ENCODE peak calls at places on chromosomes 6 and 20, in four cellular contexts. U is HepG2, V is vagina, L is colonic mucosa. I is an unnamed sample. For H3K4me1, the result is how much of the 10 kb centered on the place peaks cover.

GRCh38 chr6:166540631-166541331 is 45.7 kb downstream of the RAMACL start:
- DNase-seq in U (no peak), V (no peak), L (no peak), I (peak)

GRCh38 chr20:51930775-51931174 is 128.5 kb upstream of the SALL4 start:
- DNase-seq in U (no peak), V (no peak), L (no peak), I (no peak)

GRCh38 chr20:7161690-7162089 is 394.2 kb downstream of the BMP2 start:
- DNase-seq in U (peak), V (no peak), L (peak), I (no peak)

GRCh38 chr20:49766979-49767419 is 45.6 kb upstream of the SLC9A8 start:
- DNase-seq in U (no peak), V (no peak), L (no peak), I (no peak)

GRCh38 chr6:169959129-169960002 is 207.9 kb downstream of the ERMARD start:
- DNase-seq in U (no peak), V (peak), L (peak), I (no peak)

GRCh38 chr20:20683922-20684321 is 28.5 kb downstream of the RALGAPA2 start:
- DNase-seq in U (no peak), V (no peak), L (no peak), I (no peak)

GRCh38 chr20:3592931-3593330 is 70.3 kb downstream of the GFRA4 start:
- DNase-seq in U (no peak), V (no peak), L (no peak), I (no peak)

GRCh38 chr20:52230406-52230805 is 38.8 kb upstream of the ZFP64 start:
- DNase-seq in U (no peak), V (no peak), L (peak), I (no peak)

GRCh38 chr6:166078294-166078693 is 89.4 kb downstream of the TBXT start:
- DNase-seq in U (no peak), V (no peak), L (no peak), I (no peak)

GRCh38 chr6:134099770-134100169 is 47.3 kb upstream of the SLC2A12 start:
- DNase-seq in U (no peak), V (no peak), L (no peak), I (no peak)

GRCh38 chr6:57172136-57173055 is at the start of gene BAG2:
- DNase-seq in U (peak), V (no peak), L (peak), I (peak)

GRCh38 chr6:133778414-133778813 is 110.5 kb upstream of the TCF21 start:
- DNase-seq in U (no peak), V (no peak), L (no peak), I (no peak)

GRCh38 chr20:24816907-24817306 is 132.2 kb upstream of the CST7 start:
- DNase-seq in U (no peak), V (no peak), L (no peak), I (no peak)

GRCh38 chr20:34954905-34955231 is 738 bp downstream of the GSS start:
- DNase-seq in U (peak), V (no peak), L (peak), I (no peak)

GRCh38 chr6:25193147-25193864 is 85.9 kb upstream of the CARMIL1 start:
- DNase-seq in U (no peak), V (no peak), L (no peak), I (peak)
- H3K4me3 ChIP-seq in U (no peak), V (no peak), L (no peak), I (no peak)

GRCh38 chr20:33835773-33836172 is 24.6 kb downstream of the CHMP4B start:
- DNase-seq in U (no peak), V (no peak), L (peak), I (no peak)

GRCh38 chr20:33839591-33839990 is 28.4 kb downstream of the CHMP4B start:
- DNase-seq in U (no peak), V (no peak), L (peak), I (peak)

GRCh38 chr20:33840759-33841438 is 29.8 kb downstream of the CHMP4B start:
- DNase-seq in U (no peak), V (no peak), L (no peak), I (no peak)

GRCh38 chr20:33837096-33837830 is 26.1 kb downstream of the CHMP4B start:
- DNase-seq in U (no peak), V (no peak), L (no peak), I (no peak)

GRCh38 chr20:33838035-33838864 is 27.1 kb downstream of the CHMP4B start:
- DNase-seq in U (no peak), V (no peak), L (no peak), I (no peak)
- H3K4me1 ChIP-seq in U (half or more), V (half or more), L (under half), I (under half)

GRCh38 chr6:145497006-145497405 is 238.3 kb downstream of the EPM2A start:
- DNase-seq in U (no peak), V (no peak), L (no peak), I (no peak)

GRCh38 chr6:145486306-145486705 is 249.0 kb downstream of the EPM2A start:
- DNase-seq in U (no peak), V (no peak), L (no peak), I (no peak)

GRCh38 chr6:145490068-145490467 is 245.3 kb downstream of the EPM2A start:
- DNase-seq in U (peak), V (no peak), L (no peak), I (no peak)

GRCh38 chr6:145491126-145491525 is 244.2 kb downstream of the EPM2A start:
- DNase-seq in U (no peak), V (no peak), L (no peak), I (no peak)
- TF ChIP-seq CTCF in U (peak), V (no peak), L (no peak), I (no peak)

DNA sequence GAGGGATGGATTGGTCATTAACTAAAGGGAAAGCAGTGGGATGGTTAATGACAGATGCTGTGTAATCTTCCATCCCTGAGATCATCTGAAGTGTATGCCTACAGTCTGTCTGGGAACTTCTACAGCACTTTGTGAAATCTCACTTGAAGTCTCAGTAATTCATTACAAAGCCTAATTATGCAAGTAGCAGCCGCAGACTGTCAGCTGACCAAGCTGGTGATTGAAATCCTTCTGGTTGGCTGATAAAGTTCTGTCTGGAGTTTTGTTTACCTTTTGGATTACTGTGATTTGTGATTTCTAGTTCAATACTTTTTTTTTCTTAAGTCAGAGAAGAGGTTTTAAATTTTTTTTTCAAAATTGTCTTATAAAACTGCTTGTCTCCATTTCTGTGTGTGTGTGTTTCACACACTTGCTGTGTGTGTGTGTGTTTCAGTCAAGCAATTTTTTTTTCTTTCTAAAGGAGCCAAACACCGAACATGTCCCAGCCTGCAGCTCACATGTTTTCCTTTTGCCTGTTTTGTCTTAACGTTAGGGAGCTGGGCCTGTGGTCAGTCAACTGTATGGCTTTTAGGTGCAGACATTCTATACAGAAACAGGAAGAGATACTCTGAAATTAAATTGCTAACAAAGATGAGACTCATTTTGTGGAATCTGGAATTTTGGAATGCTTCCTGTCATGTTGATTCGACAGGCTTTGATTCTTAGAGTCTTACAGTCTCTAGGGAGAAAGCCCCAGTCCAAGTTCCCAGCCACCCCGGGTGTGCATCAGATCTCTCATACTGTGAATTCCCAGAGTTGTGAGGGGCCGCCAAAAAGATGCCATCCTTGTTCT is 28.5 kb upstream of the ADGRF4 start:
- DNase-seq in U (no peak), V (no peak), L (no peak), I (no peak)
- H3K4me3 ChIP-seq in U (no peak), V (no peak), L (no peak), I (no peak)

DNA sequence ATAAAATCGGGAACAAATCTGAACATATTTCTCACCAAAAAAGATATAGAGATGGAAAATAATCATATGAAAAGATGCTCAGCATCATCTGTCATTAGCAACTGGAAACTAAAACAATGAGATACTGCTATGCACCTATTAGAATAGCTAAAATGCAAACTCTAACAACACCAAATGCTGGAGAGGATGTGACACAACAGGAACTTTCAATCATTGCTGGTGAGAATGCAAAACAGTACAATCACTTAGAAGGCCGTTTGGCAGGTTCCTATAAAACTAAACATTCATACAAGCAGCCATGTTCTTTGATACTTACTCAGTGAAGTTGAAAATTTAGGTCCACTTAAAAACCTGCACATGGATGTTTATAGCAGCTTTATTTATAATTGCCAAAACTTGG is 67.0 kb downstream of the FAM50B start:
- DNase-seq in U (no peak), V (no peak), L (no peak), I (no peak)
- H3K4me1 ChIP-seq in U (half or more), V (under half), L (under half), I (under half)

GRCh38 chr6:36426622-36427021 is 16.0 kb downstream of the PXT1 start:
- DNase-seq in U (peak), V (no peak), L (no peak), I (no peak)

GRCh38 chr6:36427781-36428345 is 14.8 kb downstream of the PXT1 start:
- DNase-seq in U (no peak), V (no peak), L (no peak), I (no peak)

GRCh38 chr6:36422714-36423100 is 19.9 kb downstream of the PXT1 start:
- DNase-seq in U (no peak), V (no peak), L (no peak), I (no peak)

GRCh38 chr6:36419295-36419694 is 23.4 kb downstream of the PXT1 start:
- DNase-seq in U (no peak), V (no peak), L (no peak), I (no peak)

DNA sequence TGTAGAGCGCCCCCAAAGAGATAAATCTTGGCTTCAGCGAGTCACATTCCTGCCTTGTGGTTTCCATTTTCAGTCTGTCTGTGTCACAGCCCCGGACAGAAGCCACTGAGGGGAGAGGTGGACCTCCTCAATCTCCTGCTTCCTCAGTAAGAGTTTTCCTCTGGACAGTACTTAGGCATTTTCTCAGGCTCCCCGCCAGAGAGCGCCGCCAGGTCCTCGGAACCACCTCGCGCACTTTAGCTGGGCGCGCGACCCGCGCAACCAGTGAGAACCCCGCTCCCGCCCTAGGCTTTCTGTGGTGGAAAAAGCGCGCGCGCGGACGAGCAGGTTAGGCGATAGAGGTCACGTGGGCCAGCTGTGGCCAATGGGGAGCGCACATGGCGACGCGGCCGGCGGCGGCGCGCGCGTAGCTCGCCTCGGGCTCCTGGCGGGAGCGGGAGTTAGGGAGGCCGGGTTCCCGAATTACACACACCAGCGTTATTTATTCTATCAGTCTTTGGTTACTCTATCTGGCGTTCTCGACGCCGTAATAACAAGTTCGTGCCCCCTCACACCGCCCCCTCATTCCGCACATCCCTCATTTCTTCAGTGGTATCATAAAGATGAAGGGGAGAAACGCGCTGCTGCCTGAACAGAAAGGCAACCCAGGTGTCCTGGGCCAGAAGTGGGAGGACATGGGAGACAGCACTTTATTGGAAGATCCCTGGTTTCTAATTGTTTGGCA is 19.4 kb downstream of the PXT1 start:
- DNase-seq in U (peak), V (no peak), L (peak), I (peak)
- TF ChIP-seq CTCF in U (peak), V (no peak), L (peak), I (peak)

GRCh38 chr6:63808576-63808975 is 173.0 kb downstream of the PHF3 start:
- DNase-seq in U (no peak), V (no peak), L (no peak), I (no peak)
- H3K4me3 ChIP-seq in U (no peak), V (no peak), L (no peak), I (no peak)

GRCh38 chr20:56779452-56780143 is 150.5 kb downstream of the TFAP2C start:
- DNase-seq in U (no peak), V (no peak), L (no peak), I (no peak)
- H3K4me1 ChIP-seq in U (under half), V (under half), L (under half), I (under half)

DNA sequence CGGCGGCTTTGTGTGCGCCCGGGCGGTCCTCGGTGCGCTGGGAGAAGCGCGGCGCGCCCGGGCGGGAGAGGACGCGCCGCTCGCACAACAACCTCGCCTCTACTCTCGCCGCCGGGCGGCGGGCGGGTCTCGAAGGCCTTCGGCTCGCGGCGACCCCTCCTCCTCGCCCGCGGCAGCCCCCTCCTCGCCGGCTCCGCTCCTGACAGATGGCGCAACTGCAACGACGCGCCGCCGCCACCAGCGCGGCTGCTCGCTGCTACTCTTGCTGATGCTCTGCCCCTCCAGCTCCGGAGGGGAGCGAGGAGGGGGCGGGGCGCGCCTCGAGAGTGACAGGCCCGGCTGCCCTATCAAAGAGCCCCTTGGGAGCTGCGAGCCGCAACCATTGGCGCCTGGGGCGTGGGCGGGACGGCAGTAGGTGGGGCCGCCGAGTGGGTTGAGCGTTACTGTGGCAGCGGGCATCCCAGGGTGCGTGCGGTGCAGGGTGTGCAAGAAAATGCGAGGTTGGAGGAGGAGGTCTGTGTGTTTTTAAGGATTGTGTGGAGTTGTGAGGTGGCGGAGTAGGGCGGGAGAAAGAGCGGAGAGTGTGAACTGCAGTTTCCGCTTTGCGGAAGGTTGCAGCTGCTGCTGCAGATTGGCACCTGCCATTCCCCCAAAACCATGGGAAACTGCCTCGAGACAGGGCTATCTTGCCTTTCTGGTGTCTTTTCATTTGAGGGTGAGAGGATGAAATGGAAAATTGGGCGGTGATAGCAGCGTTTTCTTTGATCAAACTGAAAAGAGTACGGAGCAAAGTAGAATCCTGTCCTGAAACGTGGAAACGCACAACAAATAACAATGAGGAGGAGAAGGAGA is at the start of gene FYN:
- DNase-seq in U (peak), V (no peak), L (peak), I (peak)
- TF ChIP-seq CTCF in U (peak), V (no peak), L (no peak), I (peak)